ENCODE peak calls at places on chromosomes 4 and X, in four cellular contexts. One of them, this sample, is unnamed.

GRCh38 chr4:35695401-35695800 is 548.9 kb downstream of the ARAP2 start:
- DNase-seq in NCI-H146: no peak
- DNase-seq in HTR-8/SVneo: no peak
- DNase-seq in NCI-H226: no peak
- DNase-seq in this sample: no peak

GRCh38 chr4:163612762-163613161 is 118.3 kb downstream of the TMA16 start:
- DNase-seq in NCI-H146: no peak
- DNase-seq in HTR-8/SVneo: no peak
- DNase-seq in NCI-H226: no peak
- DNase-seq in this sample: no peak

GRCh38 chr4:113998026-113998425 is 18.6 kb upstream of the ARSJ start:
- DNase-seq in NCI-H146: peak
- DNase-seq in HTR-8/SVneo: no peak
- DNase-seq in NCI-H226: no peak
- DNase-seq in this sample: no peak

GRCh38 chr4:138182838-138183426 is 59.2 kb downstream of the SLC7A11 start:
- DNase-seq in NCI-H146: peak
- DNase-seq in HTR-8/SVneo: peak
- DNase-seq in NCI-H226: peak
- DNase-seq in this sample: peak

GRCh38 chrX:48714573-48714972 is 18.0 kb downstream of the SUV39H1 start:
- DNase-seq in NCI-H146: no peak
- DNase-seq in HTR-8/SVneo: no peak
- DNase-seq in NCI-H226: no peak
- DNase-seq in this sample: no peak

GRCh38 chr4:106806158-106806797 is 229.8 kb downstream of the DKK2 start:
- DNase-seq in NCI-H146: no peak
- DNase-seq in HTR-8/SVneo: no peak
- DNase-seq in NCI-H226: no peak
- DNase-seq in this sample: no peak

GRCh38 chrX:2508648-2509335 is 8.0 kb upstream of the DHRSX start:
- DNase-seq in NCI-H146: no peak
- DNase-seq in HTR-8/SVneo: no peak
- DNase-seq in NCI-H226: no peak
- DNase-seq in this sample: no peak

GRCh38 chrX:14581081-14581480 is 51.7 kb downstream of the GLRA2 start:
- DNase-seq in NCI-H146: no peak
- DNase-seq in HTR-8/SVneo: no peak
- DNase-seq in NCI-H226: no peak
- DNase-seq in this sample: no peak

GRCh38 chr4:168757500-168757899 is 252.6 kb downstream of the CBR4 start:
- DNase-seq in NCI-H146: no peak
- DNase-seq in HTR-8/SVneo: no peak
- DNase-seq in NCI-H226: no peak
- DNase-seq in this sample: no peak

GRCh38 chrX:3549442-3549875 is 164.0 kb downstream of the PRKX start:
- DNase-seq in NCI-H146: no peak
- DNase-seq in HTR-8/SVneo: peak
- DNase-seq in NCI-H226: no peak
- DNase-seq in this sample: peak

GRCh38 chrX:69197690-69198089 is 32.4 kb upstream of the PJA1 start:
- DNase-seq in NCI-H146: no peak
- DNase-seq in HTR-8/SVneo: no peak
- DNase-seq in NCI-H226: no peak
- DNase-seq in this sample: no peak